ENCODE peak calls at places on chromosomes 4 and X, in five cellular contexts. E is SK-MEL-5; J is midbrain; K is NCI-H1092; B is activated naive CD4-positive, alpha-beta T cell. F is an unnamed sample.

GRCh38 chr4:48133668-48134444 is at the start of gene TXK:
- DNase-seq in E (no peak), J (no peak), K (no peak), B (no peak), F (no peak)

GRCh38 chrX:40628506-40628905 is 5.3 kb downstream of the MPC1L start:
- DNase-seq in E (no peak), J (no peak), K (no peak), B (no peak), F (no peak)

GRCh38 chr4:24932831-24933230 is 20.0 kb upstream of the CCDC149 start:
- DNase-seq in E (no peak), J (no peak), K (no peak), B (no peak), F (no peak)

GRCh38 chr4:174717788-174718187 is 111.3 kb downstream of the GLRA3 start:
- DNase-seq in E (peak), J (no peak), K (no peak), B (no peak), F (no peak)

GRCh38 chr4:17494833-17495232 is 17.1 kb downstream of the QDPR start:
- DNase-seq in E (no peak), J (no peak), K (no peak), B (no peak), F (no peak)

GRCh38 chr4:15756361-15756861 is 21.7 kb upstream of the CD38 start:
- DNase-seq in E (peak), J (no peak), K (no peak), B (peak), F (no peak)

GRCh38 chr4:7158081-7158750 is 34.1 kb upstream of the SORCS2 start:
- DNase-seq in E (peak), J (no peak), K (no peak), B (no peak), F (no peak)

GRCh38 chrX:13345037-13345436 is 25.2 kb upstream of the ATXN3L start:
- DNase-seq in E (no peak), J (no peak), K (no peak), B (no peak), F (no peak)

GRCh38 chrX:140733766-140734342 is 24.3 kb downstream of the LINC00632 start:
- DNase-seq in E (peak), J (peak), K (peak), B (no peak), F (no peak)

GRCh38 chr4:147916351-147916750 is 184.5 kb downstream of the ARHGAP10 start:
- DNase-seq in E (no peak), J (no peak), K (no peak), B (no peak), F (no peak)

GRCh38 chr4:103648541-103648940 is 71.2 kb downstream of the TACR3 start:
- DNase-seq in E (no peak), J (no peak), K (no peak), B (no peak), F (no peak)

GRCh38 chrX:101450052-101450451 is 35.2 kb upstream of the ARMCX4 start:
- DNase-seq in E (no peak), J (no peak), K (no peak), B (no peak), F (no peak)

GRCh38 chr4:176834531-176834930 is 41.8 kb upstream of the VEGFC start:
- DNase-seq in E (no peak), J (no peak), K (no peak), B (no peak), F (no peak)

GRCh38 chr4:155703486-155704227 is 37.0 kb downstream of the GUCY1A1 start:
- DNase-seq in E (no peak), J (no peak), K (no peak), B (no peak), F (no peak)

GRCh38 chr4:163111588-163111987 is 55.1 kb downstream of the NAF1 start:
- DNase-seq in E (peak), J (no peak), K (no peak), B (no peak), F (no peak)

GRCh38 chrX:53882331-53882730 is 161.9 kb downstream of the PHF8 start:
- DNase-seq in E (no peak), J (no peak), K (no peak), B (no peak), F (no peak)

GRCh38 chr4:16225996-16226815 is at the start of gene TAPT1:
- DNase-seq in E (peak), J (peak), K (peak), B (peak), F (peak)

GRCh38 chrX:9848718-9849481 is 62.7 kb downstream of the SHROOM2 start:
- DNase-seq in E (no peak), J (no peak), K (peak), B (no peak), F (no peak)

GRCh38 chr4:42654606-42655005 is 2.3 kb downstream of the ATP8A1 start:
- DNase-seq in E (no peak), J (no peak), K (no peak), B (no peak), F (no peak)

GRCh38 chr4:114028071-114028470 is 48.6 kb upstream of the ARSJ start:
- DNase-seq in E (no peak), J (no peak), K (no peak), B (no peak), F (no peak)

GRCh38 chr4:25258980-25259578 is 25.2 kb downstream of the PI4K2B start:
- DNase-seq in E (no peak), J (no peak), K (no peak), B (no peak), F (no peak)

GRCh38 chrX:427812-428725 is 41.4 kb upstream of the PPP2R3B start:
- DNase-seq in E (peak), J (no peak), K (no peak), B (no peak), F (no peak)

GRCh38 chrX:41397768-41398167 is 49.4 kb upstream of the NYX start:
- DNase-seq in E (no peak), J (no peak), K (no peak), B (no peak), F (no peak)

GRCh38 chr4:152176627-152177214 is 359.2 kb downstream of the FBXW7 start:
- DNase-seq in E (no peak), J (no peak), K (no peak), B (no peak), F (no peak)

GRCh38 chrX:136192839-136193414 is 45.6 kb downstream of the FHL1 start:
- DNase-seq in E (no peak), J (no peak), K (no peak), B (no peak), F (no peak)

F was measured in GM18507.